ENCODE peak calls at places on chromosomes 5 and 9, in eight cellular contexts. S is HCT116, P is spleen, H is endodermal cell, N is cardiac muscle cell, Y is heart right ventricle, Z is body of pancreas, W is fibroblast of lung. E is an unnamed sample.
A peak's percentile ranks its signal among the peaks of the same experiment; 100 is the strongest.

GRCh38 chr5:79845448-79846197 is 145.4 kb downstream of the MTX3 start:
- DNase-seq in W (peak; percentile 96), Z (no peak), Y (no peak), S (peak; percentile 13), N (peak; percentile 48), P (no peak), H (peak; percentile 22), E (no peak)

GRCh38 chr5:57692582-57693487 is 210.2 kb upstream of the ACTBL2 start:
- DNase-seq in N (peak; percentile 94), P (no peak), Y (peak; percentile 55), H (peak; percentile 87), W (peak; percentile 95), S (peak; percentile 94), Z (peak; percentile 54), E (peak; percentile 84)

GRCh38 chr9:90919883-90920282 is 118.3 kb downstream of the SYK start:
- DNase-seq in Y (peak; percentile 52), S (no peak), Z (no peak), H (no peak), N (peak; percentile 20), P (no peak), W (no peak), E (peak; percentile 48)

GRCh38 chr5:144436007-144436406 is 265.3 kb downstream of the KCTD16 start:
- DNase-seq in P (no peak), W (no peak), Y (no peak), N (no peak), S (no peak), H (no peak), Z (no peak), E (no peak)

GRCh38 chr9:13728121-13728520 is 448.6 kb upstream of the MPDZ start:
- DNase-seq in P (no peak), N (no peak), W (no peak), Y (no peak), Z (no peak), H (no peak), S (no peak), E (peak; percentile 84)

GRCh38 chr5:139273322-139273571 is 20.3 kb upstream of the MATR3 start:
- DNase-seq in N (no peak), W (no peak), Z (no peak), S (no peak), Y (no peak), H (peak; percentile 81), P (peak; percentile 76), E (no peak)

GRCh38 chr5:138482645-138483044 is 17.4 kb downstream of the EGR1 start:
- DNase-seq in H (peak; percentile 17), Z (no peak), W (no peak), P (no peak), Y (no peak), N (no peak), S (no peak), E (no peak)

GRCh38 chr9:95313010-95313498 is 4.5 kb downstream of the FANCC start:
- DNase-seq in P (peak; percentile 76), H (peak; percentile 86), W (peak; percentile 73), Z (peak; percentile 82), Y (peak; percentile 44), S (peak; percentile 65), N (peak; percentile 63), E (peak; percentile 75)

GRCh38 chr5:141852448-141852847 is 25.8 kb downstream of the PCDH1 start:
- DNase-seq in Z (no peak), Y (no peak), P (no peak), H (no peak), N (no peak), W (no peak), S (no peak), E (no peak)

GRCh38 chr9:37371565-37372464 is 50.7 kb upstream of the GRHPR start:
- DNase-seq in S (no peak), Y (no peak), P (no peak), W (peak; percentile 77), Z (no peak), N (peak; percentile 81), H (no peak), E (no peak)

GRCh38 chr5:66246621-66247020 is 102.5 kb downstream of the SREK1 start:
- DNase-seq in S (no peak), H (no peak), W (peak; percentile 85), Y (no peak), P (no peak), N (peak; percentile 44), Z (no peak), E (no peak)

GRCh38 chr9:76415731-76416130 is 21.5 kb upstream of the RFK start:
- DNase-seq in W (peak; percentile 79), N (peak; percentile 66), S (no peak), P (no peak), Z (peak; percentile 36), H (no peak), Y (no peak), E (no peak)

GRCh38 chr5:141680751-141681201 is 1.3 kb downstream of the ARAP3 start:
- DNase-seq in H (peak; percentile 93), N (peak; percentile 74), Y (peak; percentile 68), W (peak; percentile 56), S (no peak), P (no peak), Z (no peak), E (peak; percentile 32)

GRCh38 chr5:122906768-122907167 is 61.4 kb downstream of the SNX24 start:
- DNase-seq in S (no peak), N (peak; percentile 74), Z (no peak), Y (no peak), W (peak; percentile 81), H (no peak), P (no peak), E (no peak)

GRCh38 chr9:110604101-110604710 is 24.7 kb upstream of the SVEP1 start:
- DNase-seq in Y (no peak), Z (no peak), S (no peak), H (no peak), N (peak; percentile 88), P (no peak), W (no peak), E (no peak)

GRCh38 chr9:35481347-35481975 is 8.4 kb upstream of the RUSC2 start:
- DNase-seq in W (peak; percentile 43), Z (peak; percentile 67), H (peak; percentile 83), N (peak; percentile 87), P (no peak), S (peak; percentile 54), Y (no peak), E (no peak)

GRCh38 chr5:118937393-118938061 is 50.8 kb downstream of the DTWD2 start:
- DNase-seq in N (peak; percentile 29), Y (no peak), W (no peak), P (no peak), H (no peak), S (no peak), Z (peak; percentile 24), E (no peak)
- TF ChIP-seq CTCF in N (no peak), Y (no peak), W (no peak), P (no peak), H (no peak), S (no peak), Z (no peak), E (no peak)

GRCh38 chr5:177383181-177383580 is 1.1 kb upstream of the SLC34A1 start:
- DNase-seq in P (no peak), W (no peak), Y (no peak), N (no peak), Z (no peak), S (no peak), H (no peak), E (no peak)
- H3K36me3 ChIP-seq in P (no peaks in the 10 kb centered on the region), W (no peaks in the 10 kb centered on the region), Y (no peaks in the 10 kb centered on the region), N (no peaks in the 10 kb centered on the region), Z (no peaks in the 10 kb centered on the region), S (no peaks in the 10 kb centered on the region), H (no peaks in the 10 kb centered on the region), E (no peaks in the 10 kb centered on the region)

GRCh38 chr5:157542282-157542966 is 33.2 kb downstream of the ADAM19 start:
- DNase-seq in P (no peak), N (no peak), Z (no peak), S (no peak), H (no peak), Y (no peak), W (no peak), E (no peak)
- H3K4me1 ChIP-seq in P (peaks cover 45% of the 10 kb centered on the region), N (peaks cover 6% of the 10 kb centered on the region), Z (no peaks in the 10 kb centered on the region), S (no peaks in the 10 kb centered on the region), H (peaks cover 24% of the 10 kb centered on the region), Y (peaks cover 72% of the 10 kb centered on the region), W (peaks cover 42% of the 10 kb centered on the region), E (peaks cover 18% of the 10 kb centered on the region)

DNA sequence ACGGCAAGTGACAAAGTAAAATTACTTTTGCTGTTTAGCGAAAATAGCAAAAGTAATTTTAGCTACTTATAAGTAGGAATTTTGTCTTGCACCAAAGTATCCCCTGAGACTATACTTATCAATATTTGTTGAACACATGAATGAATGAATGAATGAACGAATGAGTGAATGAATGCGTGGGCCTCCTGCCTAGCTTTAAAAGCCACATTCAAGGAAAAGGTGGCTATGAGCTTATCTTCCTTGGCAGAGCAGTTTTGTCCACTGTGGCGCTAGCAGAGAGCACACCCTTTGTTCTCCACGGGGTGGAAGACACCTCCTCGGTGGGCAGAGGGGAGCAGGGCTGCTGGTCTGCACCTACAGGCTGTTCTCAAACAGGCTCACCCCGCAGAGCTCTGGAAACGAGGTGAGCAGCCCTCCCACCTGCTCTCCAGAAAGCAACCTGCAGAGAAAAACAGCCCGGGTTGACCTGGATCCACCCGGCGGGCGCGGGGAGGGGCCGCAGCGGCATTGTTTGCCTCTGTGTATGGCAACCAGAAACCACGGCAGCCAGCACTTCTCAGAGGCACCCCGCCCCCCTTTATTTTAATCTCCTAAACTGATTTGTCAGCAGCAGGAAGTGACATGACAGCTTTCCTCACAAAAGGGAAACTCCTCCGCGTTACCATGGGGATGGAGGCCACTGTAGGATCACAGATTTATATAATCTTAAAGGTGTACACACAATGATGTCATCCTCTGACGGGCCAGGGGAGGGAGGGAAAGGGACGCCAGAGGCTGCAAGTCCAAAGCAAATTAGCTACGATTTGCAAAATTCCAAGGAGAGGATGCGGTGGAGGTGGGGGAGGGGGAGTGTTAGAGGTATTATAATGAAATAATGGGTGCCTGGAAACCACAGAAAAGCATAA is 5.9 kb downstream of the DUSP1 start:
- DNase-seq in Y (peak; percentile 90), Z (peak; percentile 97), H (peak; percentile 98), P (peak; percentile 98), N (peak; percentile 99), W (peak; percentile 100), S (peak; percentile 98), E (peak; percentile 91)
- TF ChIP-seq CTCF in Y (no peak), Z (peak; percentile 18), H (no peak), P (no peak), N (no peak), W (no peak), S (no peak), E (no peak)